ENCODE peak calls at places on chromosomes 1 and 21, in nine cellular contexts. N is stimulated activated CD8-positive, alpha-beta memory T cell treated with anti-CD3 and anti-CD28 coated beads, Interleukin-4, amount 100 ng/mL, for 24 hours; P is GM13976; B is occipital lobe; V is Calu3; F is HFFc6; H is uterus; I is activated T-helper 1 cell treated with anti-CD3 and anti-CD28 coated beads, Interleukin-12 subunit alpha, Interleukin-12 subunit beta, Interleukin-2, Interleukin-4 antibody, amounts not matched to agents 30 ng/mL and 10 ng/mL and 1 ng/mL, durations not matched to agents 14 hours and 24 hours and 36 hours; R is nephron progenitor cell. Q is an unnamed sample.
A peak's percentile ranks its signal among the peaks of the same experiment; 100 is the strongest.

GRCh38 chr1:8136766-8137165 is 110.7 kb upstream of the ERRFI1 start:
- DNase-seq in N (no peak), P (no peak), B (no peak), V (no peak), F (no peak), H (no peak), I (no peak), R (no peak), Q (no peak)

GRCh38 chr1:104706631-104707147 is 957.0 kb downstream of the AMY1C start:
- DNase-seq in N (no peak), P (no peak), B (no peak), V (no peak), F (no peak), H (no peak), I (no peak), R (no peak), Q (peak; percentile 9)

GRCh38 chr1:19484338-19484792 is 974 bp downstream of the CAPZB start:
- DNase-seq in N (no peak), P (no peak), B (no peak), V (peak; percentile 7), F (no peak), H (no peak), I (no peak), R (peak; percentile 45), Q (no peak)

GRCh38 chr1:165851034-165851658 is 23.7 kb downstream of the UCK2 start:
- DNase-seq in N (no peak), P (peak; percentile 52), B (no peak), V (no peak), F (peak; percentile 40), H (no peak), I (no peak), R (no peak), Q (no peak)

GRCh38 chr1:28950449-28950848 is 36.1 kb downstream of the EPB41 start:
- DNase-seq in N (no peak), P (no peak), B (no peak), V (no peak), F (no peak), H (no peak), I (no peak), R (no peak), Q (no peak)

GRCh38 chr21:42389449-42389835 is 6.4 kb downstream of the TMPRSS3 start:
- DNase-seq in N (no peak), P (no peak), B (no peak), V (peak; percentile 78), F (no peak), H (no peak), I (no peak), R (no peak), Q (no peak)

GRCh38 chr21:41707231-41707988 is 59.4 kb downstream of the RIPK4 start:
- DNase-seq in N (no peak), P (no peak), B (no peak), V (peak; percentile 47), F (no peak), H (no peak), I (no peak), R (no peak), Q (no peak)

GRCh38 chr1:110787328-110788071 is 85.4 kb upstream of the CD53 start:
- DNase-seq in N (no peak), P (peak; percentile 27), B (no peak), V (no peak), F (no peak), H (no peak), I (peak; percentile 45), R (no peak), Q (peak; percentile 76)

GRCh38 chr21:42850866-42851391 is 28.4 kb downstream of the WDR4 start:
- DNase-seq in N (no peak), P (peak; percentile 75), B (no peak), V (peak; percentile 20), F (no peak), H (no peak), I (no peak), R (peak; percentile 21), Q (no peak)

GRCh38 chr1:50787266-50787665 is 172.8 kb downstream of the FAF1 start:
- DNase-seq in N (no peak), P (no peak), B (no peak), V (no peak), F (no peak), H (no peak), I (no peak), R (no peak), Q (no peak)

GRCh38 chr1:36971832-36972231 is 62.5 kb downstream of the GRIK3 start:
- DNase-seq in N (no peak), P (no peak), B (no peak), V (no peak), F (no peak), H (no peak), I (no peak), R (no peak), Q (no peak)

GRCh38 chr1:28195780-28196179 is 19.3 kb upstream of the PTAFR start:
- DNase-seq in N (no peak), P (no peak), B (no peak), V (no peak), F (no peak), H (no peak), I (no peak), R (no peak), Q (no peak)

GRCh38 chr1:965526-966134 is 652 bp upstream of the PLEKHN1 start:
- DNase-seq in N (no peak), P (no peak), B (no peak), V (no peak), F (no peak), H (no peak), I (no peak), R (no peak), Q (no peak)

GRCh38 chr1:15354580-15354965 is 55.1 kb upstream of the EFHD2 start:
- DNase-seq in N (no peak), P (no peak), B (no peak), V (no peak), F (peak; percentile 66), H (no peak), I (no peak), R (no peak), Q (no peak)

Q was measured in GM12878.